ENCODE peak calls at places on chromosome 19, in seven cellular contexts. K, Y, T, F, W, H and M are unnamed samples.
A peak's percentile ranks its signal among the peaks of the same experiment; 100 is the strongest.

GRCh38 chr19:19538077-19538764 is at the start of gene CILP2:
- DNase-seq in Y (no peak), W (no peak), T (peak; percentile 59), K (no peak), H (no peak), F (no peak), M (peak; percentile 56)

GRCh38 chr19:58518261-58519086 is 1.1 kb downstream of the ZBTB45 start:
- DNase-seq in F (no peak), W (no peak), T (no peak), H (no peak), K (no peak), Y (no peak), M (no peak)

GRCh38 chr19:1361601-1362384 is 21.9 kb upstream of the NDUFS7 start:
- DNase-seq in W (no peak), F (no peak), Y (no peak), K (no peak), H (no peak), T (no peak), M (no peak)

GRCh38 chr19:31315621-31316011 is 33.6 kb downstream of the TSHZ3 start:
- DNase-seq in W (no peak), F (no peak), H (no peak), Y (no peak), T (no peak), K (no peak), M (no peak)

GRCh38 chr19:14629557-14629956 is 45.1 kb downstream of the ADGRE3 start:
- DNase-seq in K (no peak), H (no peak), T (no peak), W (no peak), F (no peak), Y (no peak), M (no peak)

GRCh38 chr19:12754465-12755196 is 3.0 kb downstream of the BEST2 start:
- DNase-seq in F (no peak), T (no peak), H (no peak), K (no peak), W (no peak), Y (no peak), M (no peak)

GRCh38 chr19:53792721-53793433 is 31.2 kb downstream of the NLRP12 start:
- DNase-seq in Y (peak; percentile 29), F (peak; percentile 56), W (peak; percentile 60), K (peak; percentile 19), H (peak; percentile 14), T (peak; percentile 72), M (peak; percentile 95)

GRCh38 chr19:1251503-1252220 is 3.3 kb downstream of the MIDN start:
- DNase-seq in T (peak; percentile 66), K (no peak), H (no peak), Y (no peak), W (no peak), F (peak; percentile 74), M (peak; percentile 57)

GRCh38 chr19:33374406-33374703 is 846 bp downstream of the CEBPG start:
- DNase-seq in F (no peak), Y (no peak), K (no peak), H (no peak), W (no peak), T (no peak), M (no peak)

GRCh38 chr19:19562665-19563347 is 24.7 kb downstream of the CILP2 start:
- DNase-seq in Y (no peak), T (peak; percentile 46), K (no peak), H (no peak), W (no peak), F (no peak), M (no peak)

GRCh38 chr19:54418030-54418929 is 3.0 kb downstream of the TTYH1 start:
- DNase-seq in K (no peak), H (no peak), Y (no peak), W (peak; percentile 23), F (no peak), T (no peak), M (no peak)

GRCh38 chr19:45542234-45542668 is 35.0 kb downstream of the VASP start:
- DNase-seq in H (peak; percentile 66), F (no peak), K (no peak), W (no peak), T (no peak), Y (no peak), M (no peak)

GRCh38 chr19:33368074-33368864 is 5.2 kb upstream of the CEBPG start:
- DNase-seq in W (no peak), T (no peak), H (no peak), K (no peak), F (peak; percentile 31), Y (no peak), M (peak; percentile 67)

GRCh38 chr19:17184381-17184841 is 30.7 kb upstream of the USE1 start:
- DNase-seq in T (peak; percentile 50), H (no peak), W (no peak), Y (no peak), F (no peak), K (no peak), M (no peak)

GRCh38 chr19:49640113-49640898 is at the start of gene RRAS:
- DNase-seq in T (peak; percentile 99), Y (peak; percentile 99), K (peak; percentile 98), F (peak; percentile 100), H (peak; percentile 98), W (peak; percentile 99), M (peak; percentile 99)

GRCh38 chr19:47111081-47111589 is 2.4 kb downstream of the ZC3H4 start:
- DNase-seq in H (no peak), Y (no peak), T (peak; percentile 49), W (no peak), K (no peak), F (no peak), M (no peak)

GRCh38 chr19:13795595-13796300 is 505 bp downstream of the ZSWIM4 start:
- DNase-seq in F (no peak), Y (no peak), W (no peak), H (no peak), T (no peak), K (no peak), M (peak; percentile 65)

GRCh38 chr19:45906221-45906620 is 3.8 kb upstream of the MYPOP start:
- DNase-seq in Y (no peak), H (peak; percentile 49), T (no peak), K (no peak), F (no peak), W (no peak), M (peak; percentile 72)

GRCh38 chr19:57934820-57935665 is at the start of gene ZNF418:
- DNase-seq in T (peak; percentile 25), K (peak; percentile 29), H (peak; percentile 53), Y (peak; percentile 26), F (peak; percentile 59), W (no peak), M (peak; percentile 65)

GRCh38 chr19:2049741-2050348 is 1.2 kb downstream of the MKNK2 start:
- DNase-seq in K (peak; percentile 76), H (no peak), Y (no peak), T (peak; percentile 51), W (no peak), F (no peak), M (peak; percentile 73)

GRCh38 chr19:13011653-13012389 is 16.5 kb downstream of the NFIX start:
- DNase-seq in F (no peak), T (no peak), W (no peak), H (no peak), K (no peak), Y (no peak), M (no peak)

GRCh38 chr19:29873024-29873800 is 61.4 kb downstream of the CCNE1 start:
- DNase-seq in K (peak; percentile 19), F (peak; percentile 33), W (peak; percentile 58), T (peak; percentile 74), H (no peak), Y (no peak), M (peak; percentile 34)

GRCh38 chr19:8609210-8610040 is 1.1 kb downstream of the ADAMTS10 start:
- DNase-seq in F (no peak), Y (no peak), T (no peak), H (no peak), K (peak; percentile 19), W (no peak), M (no peak)

GRCh38 chr19:3413796-3414327 is 47.5 kb downstream of the NFIC start:
- DNase-seq in T (no peak), F (no peak), K (no peak), Y (no peak), W (no peak), H (no peak), M (no peak)

GRCh38 chr19:30679286-30679685 is 307.1 kb downstream of the ZNF536 start:
- DNase-seq in F (no peak), T (no peak), W (no peak), Y (no peak), K (no peak), H (no peak), M (no peak)

GRCh38 chr19:4347521-4347920 is 4.2 kb downstream of the MPND start:
- DNase-seq in H (no peak), Y (no peak), K (no peak), W (no peak), F (no peak), T (no peak), M (no peak)

GRCh38 chr19:990119-990571 is 6.0 kb downstream of the WDR18 start:
- DNase-seq in F (no peak), T (no peak), K (no peak), H (no peak), W (no peak), Y (no peak), M (no peak)